ENCODE peak calls at places on chromosome 22, in eight cellular contexts. B is HCT116, E is brain microvascular endothelial cell, S is testis, A is colonic mucosa, M is NB4, G is GM23338, O is hepatocyte. Y is an unnamed sample.
A peak's percentile ranks its signal among the peaks of the same experiment; 100 is the strongest.

GRCh38 chr22:31139866-31140716 is at the start of gene PLA2G3:
- DNase-seq in M (no peak), A (peak; percentile 48), S (no peak), B (no peak), E (peak; percentile 51), G (peak; percentile 99), O (peak; percentile 34), Y (no peak)

GRCh38 chr22:21446827-21447690 is 20.1 kb upstream of the TMEM191C start:
- DNase-seq in A (no peak), B (no peak), O (no peak), M (no peak), S (peak; percentile 12), E (no peak), G (no peak), Y (peak; percentile 60)

GRCh38 chr22:19514831-19515565 is 9.2 kb downstream of the CLDN5 start:
- DNase-seq in G (no peak), O (no peak), A (no peak), S (no peak), B (no peak), M (no peak), E (peak; percentile 46), Y (no peak)

GRCh38 chr22:17120711-17121234 is 387 bp downstream of the TMEM121B start:
- DNase-seq in O (peak; percentile 35), E (no peak), S (peak; percentile 31), A (no peak), G (peak; percentile 39), M (peak; percentile 66), B (no peak), Y (no peak)

GRCh38 chr22:46086577-46087335 is 63.6 kb upstream of the PPARA start:
- DNase-seq in G (no peak), E (no peak), B (no peak), M (no peak), A (no peak), S (no peak), O (no peak), Y (no peak)

GRCh38 chr22:45216133-45217003 is 24.3 kb downstream of the KIAA0930 start:
- DNase-seq in S (no peak), B (no peak), M (no peak), A (no peak), E (peak; percentile 47), G (peak; percentile 68), O (peak; percentile 55), Y (no peak)

GRCh38 chr22:26956346-26956745 is 299.0 kb downstream of the MIAT start:
- DNase-seq in E (no peak), S (no peak), A (no peak), O (no peak), G (peak; percentile 19), M (no peak), B (no peak), Y (no peak)

GRCh38 chr22:30602049-30602448 is 4.9 kb upstream of the TCN2 start:
- DNase-seq in E (peak; percentile 28), B (peak; percentile 53), G (peak; percentile 78), O (peak; percentile 46), S (no peak), M (peak; percentile 65), A (peak; percentile 32), Y (no peak)

GRCh38 chr22:28710112-28710888 is 30.7 kb upstream of the TTC28 start:
- DNase-seq in M (no peak), A (no peak), B (no peak), S (no peak), E (peak; percentile 73), G (no peak), O (peak; percentile 23), Y (no peak)

GRCh38 chr22:45262931-45263789 is 21.6 kb upstream of the UPK3A start:
- DNase-seq in B (no peak), O (no peak), G (no peak), A (no peak), S (no peak), E (no peak), M (peak; percentile 97), Y (no peak)

GRCh38 chr22:46881373-46882118 is 119.1 kb downstream of the TBC1D22A start:
- DNase-seq in G (no peak), S (peak; percentile 46), M (no peak), B (no peak), O (no peak), A (no peak), E (peak; percentile 14), Y (no peak)

GRCh38 chr22:24952837-24953293 is 349 bp downstream of the KIAA1671 start:
- DNase-seq in S (peak; percentile 67), M (no peak), A (peak; percentile 59), E (peak; percentile 52), O (peak; percentile 78), G (peak; percentile 88), B (peak; percentile 31), Y (no peak)

GRCh38 chr22:42277988-42278776 is 7.7 kb upstream of the TCF20 start:
- DNase-seq in E (no peak), A (no peak), S (no peak), G (no peak), O (peak; percentile 54), B (no peak), M (no peak), Y (no peak)
- TF ChIP-seq CTCF in E (peak; percentile 49), A (peak; percentile 12), S (no peak), G (no peak), O (peak; percentile 41), B (no peak), M (no peak), Y (peak; percentile 35)

DNA sequence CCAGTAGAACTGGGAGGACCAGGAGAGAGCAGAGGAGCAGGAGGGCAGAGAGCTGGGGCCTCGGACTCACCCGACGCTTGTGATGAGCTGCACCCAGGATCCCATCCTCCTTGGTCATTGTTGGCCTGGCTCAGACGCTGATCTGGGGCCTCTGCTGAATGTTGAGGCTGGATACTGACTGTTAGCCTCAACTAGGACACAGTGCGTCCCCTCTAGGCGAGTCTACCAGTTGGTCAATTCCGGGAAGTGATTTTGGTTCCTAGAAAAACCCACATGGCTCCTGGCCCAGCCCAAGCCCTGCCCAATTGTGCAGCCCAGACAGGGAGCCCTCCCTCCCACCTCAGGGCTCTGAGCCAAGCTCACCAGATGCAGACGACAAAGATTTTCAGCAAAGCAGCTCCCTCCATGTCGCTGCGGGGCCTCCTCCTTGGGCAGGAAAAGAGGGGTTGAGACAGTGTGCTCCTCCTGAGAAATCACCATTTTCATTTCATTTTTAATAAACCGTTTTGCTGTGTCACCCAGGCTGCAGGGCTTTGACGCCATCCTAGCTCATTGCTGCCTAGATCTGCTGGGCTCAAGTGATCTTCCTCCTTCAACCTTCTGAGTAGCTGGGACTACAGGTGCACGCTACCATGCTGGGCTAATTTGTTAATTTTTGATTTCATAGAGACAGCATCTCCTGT is at the start of gene APOL4:
- DNase-seq in O (peak; percentile 56), M (no peak), S (peak; percentile 75), G (no peak), A (peak; percentile 73), E (no peak), B (no peak), Y (no peak)
- TF ChIP-seq CTCF in O (no peak), M (no peak), S (no peak), G (no peak), A (no peak), E (no peak), B (no peak), Y (no peak)

GRCh38 chr22:50399751-50400331 is 56.7 kb downstream of the PPP6R2 start:
- DNase-seq in G (peak; percentile 70), B (peak; percentile 3), A (peak; percentile 41), S (peak; percentile 54), O (peak; percentile 53), E (peak; percentile 22), M (peak; percentile 53), Y (no peak)
- TF ChIP-seq CTCF in G (peak; percentile 61), B (peak; percentile 77), A (peak; percentile 30), S (no peak), O (peak; percentile 31), E (peak; percentile 63), M (peak; percentile 58), Y (peak; percentile 40)

GRCh38 chr22:37471721-37472417 is 14.3 kb downstream of the MFNG start:
- DNase-seq in O (no peak), M (no peak), A (no peak), G (no peak), E (no peak), S (no peak), B (no peak), Y (no peak)

GRCh38 chr22:37474447-37475090 is 11.6 kb downstream of the MFNG start:
- DNase-seq in S (no peak), M (no peak), O (no peak), B (no peak), E (no peak), A (no peak), G (no peak), Y (no peak)

GRCh38 chr22:37473437-37473946 is 12.7 kb downstream of the MFNG start:
- DNase-seq in E (no peak), M (no peak), A (no peak), S (no peak), O (no peak), G (no peak), B (no peak), Y (no peak)

GRCh38 chr22:37470087-37470445 is 16.1 kb downstream of the MFNG start:
- DNase-seq in B (no peak), G (no peak), M (no peak), A (no peak), O (no peak), E (no peak), S (no peak), Y (no peak)

GRCh38 chr22:37472418-37473006 is 13.7 kb downstream of the MFNG start:
- DNase-seq in O (peak; percentile 56), A (peak; percentile 53), G (peak; percentile 81), E (no peak), S (no peak), B (no peak), M (peak; percentile 51), Y (no peak)
- TF ChIP-seq CTCF in O (peak; percentile 45), A (peak; percentile 48), G (peak; percentile 78), E (peak; percentile 88), S (no peak), B (peak; percentile 90), M (peak; percentile 84), Y (peak; percentile 62)

GRCh38 chr22:49637255-49637760 is 190.4 kb downstream of the BRD1 start:
- DNase-seq in M (no peak), S (no peak), E (no peak), B (no peak), O (no peak), A (no peak), G (no peak), Y (no peak)
- TF ChIP-seq CTCF in M (no peak), S (no peak), E (no peak), B (no peak), O (no peak), A (no peak), G (no peak), Y (no peak)

GRCh38 chr22:35560366-35560765 is 19.7 kb downstream of the RASD2 start:
- DNase-seq in S (no peak), A (no peak), O (no peak), G (no peak), M (no peak), E (no peak), B (no peak), Y (no peak)
- TF ChIP-seq CTCF in S (no peak), A (no peak), O (no peak), G (no peak), M (no peak), E (no peak), B (no peak), Y (no peak)

GRCh38 chr22:42560781-42561180 is 7.0 kb downstream of the SERHL2 start:
- DNase-seq in O (no peak), B (no peak), E (no peak), M (peak; percentile 64), G (peak; percentile 85), S (no peak), A (no peak), Y (no peak)
- TF ChIP-seq CTCF in O (peak; percentile 42), B (peak; percentile 74), E (peak; percentile 72), M (peak; percentile 62), G (peak; percentile 92), S (peak; percentile 20), A (peak; percentile 59), Y (peak; percentile 50)

GRCh38 chr22:37465721-37466120 is 20.5 kb downstream of the MFNG start:
- DNase-seq in O (no peak), G (no peak), A (no peak), S (no peak), E (no peak), M (no peak), B (no peak), Y (no peak)
- TF ChIP-seq CTCF in O (no peak), G (no peak), A (no peak), S (no peak), E (no peak), M (no peak), B (no peak), Y (no peak)

Y was measured in osteocyte.